ENCODE peak calls at places on chromosomes 3 and 15, in six cellular contexts. B, R, S, V, J and K are unnamed samples. For H3K36me3, the result is how much of the 10 kb centered on the place peaks cover.

GRCh38 chr3:105334138-105334882 is 32.4 kb upstream of the ALCAM start:
- DNase-seq in B (no peak), R (no peak), S (no peak), V (no peak), J (no peak), K (no peak)

GRCh38 chr3:107421170-107421792 is 44.0 kb downstream of the CCDC54 start:
- DNase-seq in B (no peak), R (peak), S (peak), V (peak), J (no peak), K (no peak)

GRCh38 chr3:178084938-178085816 is 451.1 kb upstream of the KCNMB2 start:
- DNase-seq in B (peak), R (peak), S (no peak), V (no peak), J (peak), K (peak)

GRCh38 chr3:56467801-56468183 is 475 bp downstream of the ERC2 start:
- DNase-seq in B (no peak), R (peak), S (no peak), V (no peak), J (no peak), K (no peak)

GRCh38 chr3:137460944-137461343 is 303.2 kb upstream of the SOX14 start:
- DNase-seq in B (no peak), R (no peak), S (no peak), V (no peak), J (no peak), K (no peak)

GRCh38 chr3:187919535-187919934 is 174.3 kb upstream of the BCL6 start:
- DNase-seq in B (no peak), R (no peak), S (peak), V (peak), J (no peak), K (no peak)

GRCh38 chr15:80999623-81000036 is 1.1 kb upstream of the TLNRD1 start:
- DNase-seq in B (no peak), R (no peak), S (peak), V (no peak), J (peak), K (peak)

GRCh38 chr3:16400143-16400935 is 113.2 kb downstream of the RFTN1 start:
- DNase-seq in B (no peak), R (no peak), S (no peak), V (no peak), J (no peak), K (no peak)

GRCh38 chr3:7307410-7307809 is 446.5 kb downstream of the GRM7 start:
- DNase-seq in B (no peak), R (no peak), S (no peak), V (no peak), J (no peak), K (no peak)

GRCh38 chr3:197006446-197006845 is 23.2 kb downstream of the MELTF start:
- DNase-seq in B (no peak), R (no peak), S (no peak), V (no peak), J (no peak), K (no peak)

GRCh38 chr15:62981071-62981470 is 61.5 kb upstream of the TPM1 start:
- DNase-seq in B (no peak), R (no peak), S (no peak), V (no peak), J (no peak), K (no peak)

GRCh38 chr3:3998140-3998977 is 199.1 kb downstream of the LRRN1 start:
- DNase-seq in B (peak), R (peak), S (peak), V (peak), J (no peak), K (no peak)

GRCh38 chr15:27074179-27074578 is 103.2 kb downstream of the GABRG3 start:
- DNase-seq in B (no peak), R (no peak), S (no peak), V (no peak), J (no peak), K (no peak)

GRCh38 chr15:52295421-52295991 is at the start of gene MYO5C:
- DNase-seq in B (peak), R (peak), S (no peak), V (no peak), J (peak), K (no peak)

GRCh38 chr3:150365132-150365604 is 42.9 kb upstream of the TSC22D2 start:
- DNase-seq in B (no peak), R (no peak), S (no peak), V (no peak), J (no peak), K (no peak)

GRCh38 chr15:65008989-65009388 is 19.3 kb upstream of the SPG21 start:
- DNase-seq in B (no peak), R (no peak), S (no peak), V (peak), J (no peak), K (no peak)

GRCh38 chr3:102102394-102102793 is 253.1 kb downstream of the NFKBIZ start:
- DNase-seq in B (no peak), R (no peak), S (no peak), V (no peak), J (no peak), K (no peak)

GRCh38 chr3:42569743-42570142 is 12.0 kb downstream of the SEC22C start:
- DNase-seq in B (no peak), R (no peak), S (no peak), V (no peak), J (no peak), K (no peak)

GRCh38 chr3:187909871-187910270 is 164.6 kb upstream of the BCL6 start:
- DNase-seq in B (no peak), R (no peak), S (no peak), V (peak), J (no peak), K (no peak)

GRCh38 chr3:36597422-36597821 is 166.9 kb downstream of the DCLK3 start:
- DNase-seq in B (no peak), R (peak), S (no peak), V (no peak), J (no peak), K (no peak)

GRCh38 chr3:174958671-174959328 is 99.7 kb downstream of the NAALADL2 start:
- DNase-seq in B (no peak), R (no peak), S (no peak), V (no peak), J (no peak), K (no peak)

GRCh38 chr15:38577405-38577987 is 12.9 kb upstream of the RASGRP1 start:
- DNase-seq in B (no peak), R (no peak), S (no peak), V (peak), J (no peak), K (no peak)

GRCh38 chr15:89747708-89748682 is 3.1 kb downstream of the MESP1 start:
- DNase-seq in B (no peak), R (no peak), S (no peak), V (no peak), J (no peak), K (no peak)

GRCh38 chr3:14235003-14235876 is 56.6 kb downstream of the LSM3 start:
- DNase-seq in B (no peak), R (no peak), S (no peak), V (no peak), J (no peak), K (no peak)

GRCh38 chr3:135929670-135930069 is 35.9 kb upstream of the PPP2R3A start:
- DNase-seq in B (no peak), R (no peak), S (no peak), V (no peak), J (peak), K (no peak)

GRCh38 chr15:101550124-101550523 is 60.6 kb upstream of the PCSK6 start:
- DNase-seq in B (no peak), R (no peak), S (no peak), V (no peak), J (no peak), K (no peak)

GRCh38 chr15:92853222-92853621 is 46.9 kb upstream of the CHD2 start:
- DNase-seq in B (no peak), R (no peak), S (peak), V (no peak), J (no peak), K (no peak)

GRCh38 chr15:79431636-79432344 is at the start of gene MINAR1:
- DNase-seq in B (no peak), R (peak), S (peak), V (no peak), J (peak), K (no peak)

GRCh38 chr3:57161131-57161538 is 4.0 kb downstream of the IL17RD start:
- DNase-seq in B (no peak), R (no peak), S (no peak), V (no peak), J (no peak), K (no peak)

GRCh38 chr15:39174332-39174731 is 406.5 kb upstream of the THBS1 start:
- DNase-seq in B (no peak), R (no peak), S (no peak), V (no peak), J (no peak), K (no peak)

GRCh38 chr3:190616627-190617026 is 102.7 kb downstream of the IL1RAP start:
- DNase-seq in B (no peak), R (no peak), S (no peak), V (no peak), J (no peak), K (no peak)

GRCh38 chr3:161560006-161560637 is 63.5 kb downstream of the OTOL1 start:
- DNase-seq in B (peak), R (peak), S (no peak), V (peak), J (peak), K (no peak)

GRCh38 chr3:99817047-99817436 is 620 bp upstream of the CMSS1 start:
- DNase-seq in B (no peak), R (peak), S (no peak), V (no peak), J (no peak), K (no peak)

GRCh38 chr15:28953573-28954195 is 67.9 kb downstream of the APBA2 start:
- DNase-seq in B (no peak), R (no peak), S (no peak), V (no peak), J (no peak), K (no peak)

GRCh38 chr3:128879991-128880390 is 571 bp downstream of the ACAD9 start:
- DNase-seq in B (no peak), R (no peak), S (no peak), V (peak), J (no peak), K (no peak)

GRCh38 chr3:50549226-50549625 is 18.3 kb downstream of the C3orf18 start:
- DNase-seq in B (no peak), R (no peak), S (no peak), V (no peak), J (no peak), K (no peak)

GRCh38 chr3:25471081-25471768 is 43.2 kb downstream of the RARB start:
- DNase-seq in B (no peak), R (no peak), S (no peak), V (no peak), J (no peak), K (no peak)

GRCh38 chr3:100525753-100526612 is 33.6 kb downstream of the TMEM45A start:
- DNase-seq in B (no peak), R (no peak), S (no peak), V (no peak), J (peak), K (no peak)

GRCh38 chr3:127611251-127611650 is 13.0 kb downstream of the MCM2 start:
- DNase-seq in B (no peak), R (no peak), S (no peak), V (no peak), J (no peak), K (no peak)

GRCh38 chr3:127607675-127608361 is 9.6 kb downstream of the MCM2 start:
- DNase-seq in B (no peak), R (no peak), S (no peak), V (no peak), J (no peak), K (no peak)

GRCh38 chr3:127612966-127613365 is 14.8 kb downstream of the MCM2 start:
- DNase-seq in B (no peak), R (no peak), S (no peak), V (no peak), J (no peak), K (no peak)

GRCh38 chr3:127608362-127608718 is 10.1 kb downstream of the MCM2 start:
- DNase-seq in B (no peak), R (no peak), S (no peak), V (no peak), J (no peak), K (no peak)

GRCh38 chr3:127610105-127610504 is 11.9 kb downstream of the MCM2 start:
- DNase-seq in B (no peak), R (no peak), S (no peak), V (no peak), J (no peak), K (no peak)
- H3K36me3 ChIP-seq in B (half or more), R (under half), S (half or more), V (half or more), J (under half), K (under half)

GRCh38 chr3:127034990-127035652 is 52.2 kb downstream of the PLXNA1 start:
- DNase-seq in B (no peak), R (no peak), S (no peak), V (no peak), J (no peak), K (no peak)

GRCh38 chr3:127034195-127034989 is 51.5 kb downstream of the PLXNA1 start:
- DNase-seq in B (no peak), R (no peak), S (no peak), V (no peak), J (no peak), K (no peak)

GRCh38 chr3:127032296-127032990 is 49.5 kb downstream of the PLXNA1 start:
- DNase-seq in B (no peak), R (no peak), S (no peak), V (no peak), J (no peak), K (no peak)

GRCh38 chr3:127033171-127033570 is 50.3 kb downstream of the PLXNA1 start:
- DNase-seq in B (no peak), R (no peak), S (no peak), V (no peak), J (no peak), K (no peak)

GRCh38 chr3:127033786-127034185 is 50.9 kb downstream of the PLXNA1 start:
- DNase-seq in B (no peak), R (no peak), S (no peak), V (no peak), J (no peak), K (no peak)
- H3K36me3 ChIP-seq in B (under half), R (under half), S (under half), V (under half), J (under half), K (under half)

GRCh38 chr3:45889278-45889833 is 3.0 kb downstream of the CCR9 start:
- DNase-seq in B (no peak), R (no peak), S (no peak), V (no peak), J (no peak), K (no peak)

GRCh38 chr3:45884368-45885201 is 1.8 kb upstream of the CCR9 start:
- DNase-seq in B (no peak), R (no peak), S (peak), V (no peak), J (no peak), K (no peak)

GRCh38 chr3:45887759-45888511 is 1.6 kb downstream of the CCR9 start:
- DNase-seq in B (no peak), R (no peak), S (no peak), V (no peak), J (no peak), K (no peak)

GRCh38 chr3:45887285-45887684 is 942 bp downstream of the CCR9 start:
- DNase-seq in B (no peak), R (no peak), S (no peak), V (no peak), J (no peak), K (no peak)

GRCh38 chr3:45885979-45886711 is at the start of gene CCR9:
- DNase-seq in B (no peak), R (no peak), S (no peak), V (no peak), J (no peak), K (no peak)
- H3K36me3 ChIP-seq in B (under half), R (under half), S (under half), V (under half), J (under half), K (under half)

GRCh38 chr15:34039180-34039486 is at the start of gene AVEN:
- DNase-seq in B (no peak), R (no peak), S (no peak), V (no peak), J (no peak), K (no peak)

GRCh38 chr15:34038023-34038403 is 991 bp downstream of the AVEN start:
- DNase-seq in B (no peak), R (no peak), S (no peak), V (peak), J (no peak), K (no peak)

GRCh38 chr15:34043391-34043790 is 4.4 kb upstream of the AVEN start:
- DNase-seq in B (no peak), R (no peak), S (no peak), V (no peak), J (no peak), K (no peak)

GRCh38 chr15:34039506-34040123 is 611 bp upstream of the AVEN start:
- DNase-seq in B (no peak), R (no peak), S (peak), V (peak), J (no peak), K (no peak)

DNA sequence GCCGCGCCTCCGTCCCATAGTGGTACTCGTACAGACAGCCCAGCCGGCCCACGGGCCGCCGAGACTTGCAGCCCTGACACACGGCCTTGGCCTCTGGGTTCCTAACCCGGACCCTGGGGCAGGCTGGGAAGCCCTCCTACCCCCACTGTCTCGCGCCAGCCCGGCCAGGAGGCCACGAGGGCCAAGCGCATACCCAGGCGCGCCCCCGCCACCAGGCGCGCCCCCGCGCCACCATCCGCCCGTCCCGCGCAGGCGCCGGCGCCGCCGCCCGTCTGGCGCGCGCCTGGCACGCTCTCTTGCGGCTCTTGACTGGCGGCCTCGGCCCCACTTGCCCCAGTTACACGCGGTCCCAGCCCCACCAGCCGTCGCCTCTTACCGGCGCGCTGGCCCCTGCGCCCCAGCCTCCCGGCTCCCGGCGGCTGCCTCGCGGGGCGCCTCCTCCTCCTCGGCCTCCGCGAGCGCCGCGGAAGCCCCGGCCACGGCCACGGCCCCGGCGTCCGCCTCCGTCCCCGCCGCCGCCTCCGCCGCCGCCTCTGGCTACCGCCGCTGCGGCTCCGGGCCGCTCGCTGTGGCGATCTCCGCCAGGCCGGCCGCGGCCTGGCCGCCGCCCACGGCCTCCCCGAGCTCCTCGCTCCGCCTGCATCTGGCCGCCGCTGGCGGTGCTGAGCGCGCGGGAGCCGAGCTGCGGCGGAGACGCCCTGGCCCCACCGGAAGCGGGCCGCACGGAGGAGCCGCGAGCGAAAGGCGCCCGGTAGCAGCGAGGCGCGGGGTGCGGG is 412 bp downstream of the AVEN start:
- DNase-seq in B (no peak), R (peak), S (peak), V (peak), J (peak), K (peak)
- H3K36me3 ChIP-seq in B (under half), R (under half), S (under half), V (under half), J (under half), K (under half)

DNA sequence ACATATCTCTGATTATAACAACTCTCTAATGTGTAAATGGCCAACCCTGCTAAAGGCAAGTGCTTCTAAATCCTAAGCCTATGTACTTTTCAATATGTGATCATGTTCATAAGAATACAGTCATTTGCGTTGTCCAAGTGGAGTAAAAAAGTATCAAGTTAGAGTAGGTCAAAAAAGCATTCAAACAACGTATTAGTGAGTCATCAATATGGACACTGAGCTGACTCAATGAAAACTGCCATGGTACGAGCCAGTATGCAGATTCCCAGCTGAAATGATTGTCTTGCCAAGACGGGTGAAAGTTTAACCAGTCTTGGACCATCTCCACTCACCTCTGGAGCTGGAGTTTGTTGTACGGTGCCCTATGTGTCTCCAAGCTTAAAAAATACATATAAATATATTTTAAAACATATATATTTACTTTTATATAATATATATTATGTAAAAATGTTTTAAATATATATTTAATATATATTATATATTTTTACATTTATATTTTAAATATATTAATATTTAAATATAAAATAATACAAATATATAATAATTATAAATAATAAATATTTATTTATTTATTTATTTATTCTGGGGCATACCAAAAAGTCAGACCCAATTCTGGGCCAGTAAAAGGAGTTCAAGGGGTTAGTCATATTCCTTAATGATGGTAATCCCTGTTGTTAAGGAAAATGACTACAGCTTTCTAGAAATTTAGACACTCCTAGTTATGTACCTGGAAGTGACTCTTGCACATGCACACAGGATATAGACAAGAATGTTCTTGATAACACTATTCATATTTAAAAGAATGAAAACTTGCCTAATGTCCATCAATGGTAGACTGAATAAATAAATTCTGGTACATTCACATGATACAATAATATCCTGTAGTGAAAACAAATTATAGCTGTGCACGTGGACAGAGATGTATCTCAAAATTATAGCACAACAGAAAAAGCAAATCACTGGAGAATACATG is 27.2 kb downstream of the PLSCR4 start:
- DNase-seq in B (no peak), R (no peak), S (no peak), V (no peak), J (peak), K (no peak)
- H3K36me3 ChIP-seq in B (under half), R (under half), S (under half), V (under half), J (under half), K (under half)

GRCh38 chr3:47413751-47414150 is 32.9 kb downstream of the PTPN23 start:
- DNase-seq in B (no peak), R (no peak), S (no peak), V (no peak), J (no peak), K (no peak)

GRCh38 chr3:47412453-47412756 is 31.6 kb downstream of the PTPN23 start:
- DNase-seq in B (no peak), R (no peak), S (no peak), V (no peak), J (no peak), K (no peak)

GRCh38 chr3:47411696-47412452 is 31.1 kb downstream of the PTPN23 start:
- DNase-seq in B (no peak), R (no peak), S (no peak), V (no peak), J (no peak), K (no peak)

GRCh38 chr3:47414161-47414564 is 33.3 kb downstream of the PTPN23 start:
- DNase-seq in B (no peak), R (no peak), S (no peak), V (no peak), J (no peak), K (no peak)

GRCh38 chr3:47412842-47413520 is 32.2 kb downstream of the PTPN23 start:
- DNase-seq in B (no peak), R (no peak), S (no peak), V (no peak), J (no peak), K (no peak)
- H3K36me3 ChIP-seq in B (half or more), R (under half), S (half or more), V (under half), J (under half), K (half or more)